ENCODE peak calls at places on chromosomes 5 and 9, in seven cellular contexts. C, X, M, B, W, L and O are unnamed samples. For H3K4me1, the result is how much of the 10 kb centered on the place peaks cover.

GRCh38 chr5:149966901-149967419 is 6.4 kb downstream of the SLC26A2 start:
- DNase-seq in M (no peak), L (no peak), B (no peak), W (no peak), C (no peak), X (no peak), O (no peak)

GRCh38 chr5:158320178-158320674 is 461.3 kb upstream of the CLINT1 start:
- DNase-seq in B (no peak), M (no peak), X (no peak), C (no peak), W (no peak), L (no peak), O (no peak)

GRCh38 chr5:140073296-140073695 is 30.2 kb upstream of the NRG2 start:
- DNase-seq in B (no peak), M (no peak), W (no peak), C (no peak), L (no peak), X (no peak), O (no peak)

GRCh38 chr5:149646564-149646963 is 65.3 kb downstream of the ARHGEF37 start:
- DNase-seq in L (no peak), C (no peak), M (no peak), B (no peak), X (no peak), W (no peak), O (no peak)

GRCh38 chr5:140595538-140595937 is 30.9 kb downstream of the SLC35A4 start:
- DNase-seq in X (peak), B (peak), W (no peak), L (no peak), M (no peak), C (peak), O (no peak)

GRCh38 chr5:157680239-157680638 is 8.9 kb downstream of the C5orf52 start:
- DNase-seq in W (no peak), M (no peak), B (no peak), X (no peak), L (no peak), C (no peak), O (no peak)

GRCh38 chr5:178793156-178793555 is 62.7 kb upstream of the ZNF354A start:
- DNase-seq in L (no peak), X (no peak), C (peak), M (no peak), W (no peak), B (no peak), O (no peak)

GRCh38 chr5:18043344-18043743 is 409.1 kb downstream of the TAF11L14 start:
- DNase-seq in X (no peak), B (no peak), C (no peak), M (no peak), L (no peak), W (no peak), O (no peak)

GRCh38 chr5:16741007-16741406 is 124.2 kb upstream of the RETREG1 start:
- DNase-seq in B (no peak), W (no peak), X (no peak), C (peak), L (no peak), M (no peak), O (no peak)

GRCh38 chr5:74316064-74316586 is 324.4 kb downstream of the ENC1 start:
- DNase-seq in W (peak), B (peak), M (peak), C (peak), L (no peak), X (peak), O (no peak)

GRCh38 chr9:75083188-75083976 is 4.6 kb downstream of the NMRK1 start:
- DNase-seq in L (no peak), B (peak), X (no peak), M (no peak), C (peak), W (no peak), O (no peak)

GRCh38 chr5:147803941-147804717 is 21.6 kb upstream of the JAKMIP2 start:
- DNase-seq in W (no peak), M (no peak), L (no peak), B (no peak), X (no peak), C (no peak), O (no peak)

GRCh38 chr9:69719368-69719767 is 40.4 kb downstream of the PTAR1 start:
- DNase-seq in W (no peak), X (no peak), C (no peak), L (no peak), B (no peak), M (no peak), O (no peak)

GRCh38 chr5:158720316-158720715 is 379.4 kb downstream of the EBF1 start:
- DNase-seq in B (no peak), C (no peak), X (no peak), W (no peak), L (no peak), M (no peak), O (no peak)

GRCh38 chr9:14277202-14277601 is 36.7 kb downstream of the NFIB start:
- DNase-seq in W (no peak), M (no peak), B (no peak), C (no peak), X (no peak), L (no peak), O (no peak)

GRCh38 chr9:134995792-134996120 is 78.0 kb upstream of the FCN1 start:
- DNase-seq in W (no peak), L (no peak), X (peak), M (no peak), C (no peak), B (no peak), O (no peak)

GRCh38 chr5:176541338-176542134 is 4.3 kb upstream of the RNF44 start:
- DNase-seq in M (peak), B (peak), L (peak), W (no peak), X (peak), C (peak), O (no peak)

GRCh38 chr5:176180781-176181180 is 57.4 kb upstream of the SIMC1 start:
- DNase-seq in M (no peak), W (no peak), X (no peak), C (no peak), B (no peak), L (no peak), O (no peak)

GRCh38 chr5:168286386-168286785 is 5.1 kb upstream of the WWC1 start:
- DNase-seq in X (no peak), M (no peak), W (no peak), C (no peak), B (no peak), L (no peak), O (no peak)

GRCh38 chr9:95874989-95875304 is 544 bp upstream of the ERCC6L2 start:
- DNase-seq in L (peak), M (peak), C (peak), B (peak), W (peak), X (peak), O (peak)

GRCh38 chr9:135249711-135250110 is 162.2 kb downstream of the OLFM1 start:
- DNase-seq in W (no peak), M (no peak), X (peak), L (peak), B (no peak), C (no peak), O (no peak)

GRCh38 chr9:131478421-131478868 is 24.3 kb upstream of the POMT1 start:
- DNase-seq in L (no peak), C (peak), M (peak), B (peak), W (no peak), X (no peak), O (peak)

GRCh38 chr9:7095054-7095453 is 337.3 kb downstream of the KDM4C start:
- DNase-seq in B (no peak), L (no peak), W (no peak), M (no peak), C (no peak), X (no peak), O (no peak)

GRCh38 chr9:135926402-135927194 is 19.3 kb upstream of the CAMSAP1 start:
- DNase-seq in M (no peak), L (peak), B (peak), W (no peak), X (peak), C (no peak), O (peak)

GRCh38 chr5:164296603-164297080 is 791.2 kb downstream of the MAT2B start:
- DNase-seq in C (no peak), W (no peak), B (no peak), X (peak), L (peak), M (no peak), O (no peak)

GRCh38 chr5:156687514-156687913 is 162.6 kb upstream of the PPP1R2B start:
- DNase-seq in M (no peak), X (no peak), W (no peak), C (no peak), B (no peak), L (no peak), O (no peak)

GRCh38 chr5:120435129-120435528 is 29.0 kb upstream of the PRR16 start:
- DNase-seq in X (no peak), C (no peak), M (no peak), W (no peak), L (no peak), B (no peak), O (no peak)

GRCh38 chr9:34237836-34238235 is 59.0 kb downstream of the UBAP1 start:
- DNase-seq in X (no peak), W (no peak), C (no peak), M (no peak), L (no peak), B (no peak), O (no peak)

GRCh38 chr5:178468196-178468685 is 122.0 kb downstream of the COL23A1 start:
- DNase-seq in B (no peak), M (no peak), X (no peak), L (no peak), W (no peak), C (no peak), O (no peak)

GRCh38 chr9:101235105-101235866 is 149.5 kb downstream of the BAAT start:
- DNase-seq in X (no peak), C (peak), W (no peak), L (no peak), M (no peak), B (no peak), O (no peak)

GRCh38 chr5:89904442-89904841 is 505.1 kb downstream of the CETN3 start:
- DNase-seq in W (no peak), L (no peak), B (no peak), X (no peak), C (no peak), M (no peak), O (no peak)

DNA sequence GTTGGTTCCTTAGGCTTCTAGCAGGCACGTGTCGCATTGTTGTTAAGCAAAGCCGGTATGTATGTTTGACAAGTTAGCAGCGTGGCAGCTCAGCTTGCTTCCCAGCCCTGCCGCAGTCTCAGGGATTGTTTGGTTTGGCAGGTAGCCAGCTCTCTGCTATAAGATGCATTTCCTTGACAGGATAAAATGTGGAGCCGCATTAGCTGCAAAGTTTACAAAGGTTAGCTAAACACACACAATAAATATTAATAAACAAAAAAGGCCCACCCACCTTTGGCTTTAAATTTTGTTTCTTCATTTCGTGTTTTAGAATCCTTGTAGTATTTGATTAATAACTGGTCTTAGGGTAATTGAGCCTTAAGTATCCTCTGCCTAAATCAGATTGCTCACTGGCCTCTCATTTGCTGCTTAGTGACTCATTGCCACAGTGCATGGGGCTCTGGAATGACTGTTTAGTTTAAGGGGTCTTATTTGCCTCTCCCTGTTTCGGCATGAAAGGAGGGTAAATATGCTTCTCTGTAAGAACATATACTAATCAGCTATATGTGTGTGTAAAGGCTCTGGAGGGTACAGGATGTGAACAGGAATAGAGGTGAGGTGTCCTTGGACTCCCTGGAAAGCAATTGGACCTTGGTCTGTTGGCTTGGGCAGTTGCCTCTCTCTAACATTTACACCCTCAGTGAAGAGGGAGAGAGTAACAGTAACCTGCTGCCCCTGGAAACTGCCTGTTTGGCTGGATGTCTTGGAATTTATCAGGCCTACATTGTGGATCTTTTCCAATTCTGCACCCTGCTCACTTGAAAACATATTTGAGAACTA is 122.0 kb downstream of the GDNF start:
- DNase-seq in B (peak), M (no peak), L (no peak), X (no peak), C (peak), W (no peak), O (peak)
- H3K4me1 ChIP-seq in B (under half), M (under half), L (under half), X (under half), C (under half), W (under half), O (under half)

DNA sequence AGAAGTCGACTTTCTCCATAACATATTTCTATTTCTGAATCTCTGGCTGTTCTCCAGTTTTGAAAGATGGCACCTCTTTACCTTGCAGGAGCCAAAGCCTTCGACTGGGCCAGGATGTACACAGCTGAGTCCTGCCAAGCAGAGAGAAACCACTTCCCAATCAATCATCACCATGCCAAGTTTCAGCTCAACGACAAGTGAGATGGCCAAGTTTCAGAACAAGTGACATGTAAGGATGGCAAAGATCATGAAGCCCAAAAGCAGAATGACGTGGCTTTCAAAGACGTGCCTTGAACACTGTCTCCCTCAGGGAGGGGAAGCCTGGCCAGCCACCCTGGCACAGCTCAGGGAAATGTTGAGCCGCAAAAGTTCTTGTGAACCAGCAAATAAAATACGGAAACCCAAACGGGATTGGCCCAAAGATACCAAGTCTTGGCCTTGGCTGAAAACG is 17.7 kb downstream of the STK10 start:
- DNase-seq in C (no peak), L (no peak), B (no peak), X (no peak), M (no peak), W (no peak), O (no peak)
- H3K4me1 ChIP-seq in C (under half), L (half or more), B (under half), X (under half), M (under half), W (under half), O (under half)

GRCh38 chr5:123515904-123516303 is 3.9 kb downstream of the CSNK1G3 start:
- DNase-seq in M (no peak), C (no peak), B (no peak), L (no peak), X (no peak), W (no peak), O (no peak)
- H3K4me1 ChIP-seq in M (under half), C (under half), B (under half), L (half or more), X (under half), W (under half), O (under half)

GRCh38 chr5:132422720-132423442 is 53.4 kb downstream of the SLC22A5 start:
- DNase-seq in C (peak), W (no peak), X (no peak), L (peak), M (no peak), B (no peak), O (peak)
- H3K4me1 ChIP-seq in C (half or more), W (half or more), X (under half), L (half or more), M (under half), B (under half), O (under half)

GRCh38 chr9:37994639-37995347 is 74.2 kb downstream of the SHB start:
- DNase-seq in C (no peak), L (peak), M (peak), W (no peak), B (peak), X (peak), O (peak)
- H3K4me1 ChIP-seq in C (under half), L (half or more), M (under half), W (under half), B (under half), X (under half), O (under half)

GRCh38 chr5:51829691-51830090 is 446.4 kb downstream of the ISL1 start:
- DNase-seq in W (no peak), X (no peak), L (no peak), B (no peak), C (no peak), M (no peak), O (no peak)
- H3K4me1 ChIP-seq in W (under half), X (under half), L (under half), B (under half), C (under half), M (under half), O (under half)

DNA sequence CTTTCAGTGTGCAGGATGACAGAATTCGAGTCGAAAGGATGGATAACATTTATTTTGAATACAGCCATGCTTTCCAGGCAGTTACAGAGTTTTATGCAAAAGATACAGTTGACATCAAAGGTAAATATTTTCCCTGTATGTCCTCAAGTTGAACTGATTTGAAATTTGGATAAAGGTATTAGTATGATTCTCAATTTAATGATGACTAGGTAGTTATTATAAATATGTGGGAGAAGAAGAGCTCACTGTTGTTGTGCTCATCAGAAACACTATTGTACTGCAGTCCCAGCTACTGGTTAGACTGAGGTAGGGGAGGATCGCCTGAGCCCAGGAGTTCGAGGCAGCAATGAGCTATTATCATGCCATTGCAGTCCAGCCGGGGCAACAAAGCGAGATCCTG is 70.7 kb upstream of the DHFR start:
- DNase-seq in L (no peak), M (no peak), X (no peak), C (no peak), B (no peak), W (no peak), O (no peak)
- H3K4me1 ChIP-seq in L (under half), M (under half), X (under half), C (under half), B (under half), W (under half), O (under half)

GRCh38 chr9:20611751-20612287 is 10.5 kb downstream of the MLLT3 start:
- DNase-seq in M (no peak), X (no peak), C (peak), W (no peak), L (no peak), B (no peak), O (no peak)
- H3K4me1 ChIP-seq in M (under half), X (under half), C (under half), W (under half), L (under half), B (under half), O (under half)